ENCODE peak calls at places on chromosomes 11 and 22, in eight cellular contexts. O is effector memory CD8-positive, alpha-beta T cell; H is NCI-H1092 treated with DMSO at 0.1 percent for 48 hours; Y is AG10803; P is activated T-cell treated with anti-CD3 and anti-CD28 coated beads for 48 hours; V is mucosa of descending colon; M is astrocyte of the cerebellum; I is Caco-2. Q is an unnamed sample.

GRCh38 chr11:75560644-75561043 is 1.4 kb upstream of the SERPINH1 start:
- DNase-seq in O (no peak), H (no peak), Y (peak; percentile 68), P (no peak), V (no peak), M (no peak), I (no peak), Q (no peak)

GRCh38 chr11:68352591-68352990 is 40.2 kb downstream of the LRP5 start:
- DNase-seq in O (no peak), H (no peak), Y (no peak), P (no peak), V (no peak), M (no peak), I (no peak), Q (no peak)

GRCh38 chr11:128716661-128717210 is 22.9 kb downstream of the FLI1 start:
- DNase-seq in O (no peak), H (no peak), Y (no peak), P (no peak), V (no peak), M (no peak), I (no peak), Q (no peak)

GRCh38 chr22:37240240-37240940 is 3.7 kb downstream of the RAC2 start:
- DNase-seq in O (no peak), H (no peak), Y (no peak), P (no peak), V (no peak), M (no peak), I (no peak), Q (no peak)

GRCh38 chr11:64285885-64286800 is 495 bp downstream of the GPR137 start:
- DNase-seq in O (no peak), H (peak; percentile 75), Y (no peak), P (no peak), V (peak; percentile 55), M (no peak), I (peak; percentile 41), Q (no peak)

GRCh38 chr22:26295583-26296126 is 126.4 kb downstream of the SEZ6L start:
- DNase-seq in O (no peak), H (no peak), Y (peak; percentile 13), P (no peak), V (no peak), M (no peak), I (no peak), Q (no peak)

GRCh38 chr11:76283190-76283589 is 76.9 kb upstream of the WNT11 start:
- DNase-seq in O (no peak), H (peak; percentile 48), Y (no peak), P (no peak), V (no peak), M (no peak), I (no peak), Q (no peak)

GRCh38 chr11:66857927-66858185 is 992 bp downstream of the LRFN4 start:
- DNase-seq in O (no peak), H (no peak), Y (no peak), P (no peak), V (no peak), M (no peak), I (no peak), Q (no peak)

GRCh38 chr11:61082161-61082870 is 20.0 kb upstream of the CD5 start:
- DNase-seq in O (no peak), H (no peak), Y (no peak), P (no peak), V (peak; percentile 32), M (no peak), I (no peak), Q (no peak)

GRCh38 chr11:125072961-125073590 is 10.0 kb downstream of the SLC37A2 start:
- DNase-seq in O (no peak), H (no peak), Y (no peak), P (no peak), V (no peak), M (no peak), I (no peak), Q (no peak)

GRCh38 chr22:46072030-46072881 is 78.1 kb upstream of the PPARA start:
- DNase-seq in O (no peak), H (no peak), Y (peak; percentile 53), P (peak; percentile 56), V (peak; percentile 82), M (no peak), I (peak; percentile 59), Q (no peak)

GRCh38 chr11:14463623-14464022 is 36.0 kb downstream of the COPB1 start:
- DNase-seq in O (no peak), H (no peak), Y (no peak), P (no peak), V (no peak), M (no peak), I (no peak), Q (no peak)

GRCh38 chr22:35995772-35996171 is 32.9 kb downstream of the RBFOX2 start:
- DNase-seq in O (no peak), H (no peak), Y (peak; percentile 97), P (no peak), V (peak; percentile 71), M (peak; percentile 95), I (no peak), Q (peak; percentile 71)

GRCh38 chr11:76654310-76654851 is 16.2 kb downstream of the LRRC32 start:
- DNase-seq in O (no peak), H (no peak), Y (peak; percentile 78), P (no peak), V (peak; percentile 53), M (peak; percentile 57), I (no peak), Q (no peak)

GRCh38 chr11:133966924-133967598 is 10.3 kb upstream of the IGSF9B start:
- DNase-seq in O (peak; percentile 51), H (no peak), Y (no peak), P (peak; percentile 76), V (peak; percentile 51), M (no peak), I (peak; percentile 26), Q (no peak)

GRCh38 chr11:103877221-103877620 is 159.2 kb upstream of the DDI1 start:
- DNase-seq in O (no peak), H (no peak), Y (peak; percentile 26), P (no peak), V (no peak), M (no peak), I (peak; percentile 33), Q (no peak)

GRCh38 chr11:75896843-75897419 is 81.9 kb downstream of the UVRAG start:
- DNase-seq in O (no peak), H (peak; percentile 69), Y (peak; percentile 56), P (no peak), V (no peak), M (peak; percentile 37), I (peak; percentile 56), Q (peak; percentile 19)

GRCh38 chr11:9601041-9601875 is 27.8 kb downstream of the WEE1 start:
- DNase-seq in O (peak; percentile 56), H (no peak), Y (peak; percentile 59), P (peak; percentile 58), V (peak; percentile 57), M (peak; percentile 45), I (no peak), Q (peak; percentile 94)

GRCh38 chr11:128421577-128421976 is 165.8 kb downstream of the ETS1 start:
- DNase-seq in O (no peak), H (no peak), Y (peak; percentile 40), P (no peak), V (no peak), M (no peak), I (no peak), Q (no peak)

GRCh38 chr11:2186669-2187266 is 15.2 kb upstream of the TH start:
- DNase-seq in O (peak; percentile 42), H (peak; percentile 86), Y (peak; percentile 4), P (peak; percentile 31), V (peak; percentile 48), M (no peak), I (peak; percentile 71), Q (no peak)

GRCh38 chr22:27879923-27880322 is 39.1 kb downstream of the PITPNB start:
- DNase-seq in O (no peak), H (peak; percentile 19), Y (peak; percentile 54), P (no peak), V (no peak), M (peak; percentile 34), I (peak; percentile 59), Q (no peak)

GRCh38 chr11:78418584-78419211 is 1.1 kb upstream of the GAB2 start:
- DNase-seq in O (no peak), H (peak; percentile 42), Y (no peak), P (no peak), V (no peak), M (no peak), I (no peak), Q (no peak)

GRCh38 chr11:121651267-121651625 is 198.5 kb upstream of the SORL1-AS1 start:
- DNase-seq in O (no peak), H (no peak), Y (no peak), P (no peak), V (no peak), M (no peak), I (no peak), Q (no peak)

GRCh38 chr11:102666331-102666957 is 39.1 kb downstream of the MMP27 start:
- DNase-seq in O (no peak), H (peak; percentile 25), Y (peak; percentile 55), P (no peak), V (peak; percentile 28), M (peak; percentile 15), I (peak; percentile 68), Q (peak; percentile 11)

GRCh38 chr11:32402836-32403235 is 32.5 kb downstream of the WT1 start:
- DNase-seq in O (no peak), H (no peak), Y (no peak), P (no peak), V (no peak), M (no peak), I (no peak), Q (no peak)

GRCh38 chr11:57763568-57763967 is 2.0 kb downstream of the CTNND1 start:
- DNase-seq in O (no peak), H (no peak), Y (peak; percentile 47), P (no peak), V (peak; percentile 48), M (no peak), I (peak; percentile 53), Q (no peak)

GRCh38 chr11:3203221-3204043 is 15.2 kb downstream of the MRGPRG start:
- DNase-seq in O (no peak), H (no peak), Y (no peak), P (no peak), V (no peak), M (no peak), I (no peak), Q (no peak)

GRCh38 chr11:17343907-17344306 is 7.7 kb upstream of the NCR3LG1 start:
- DNase-seq in O (no peak), H (no peak), Y (peak; percentile 72), P (peak; percentile 27), V (no peak), M (peak; percentile 44), I (no peak), Q (peak; percentile 78)

GRCh38 chr11:94599510-94599909 is 32.3 kb downstream of the PIWIL4 start:
- DNase-seq in O (no peak), H (no peak), Y (no peak), P (no peak), V (no peak), M (no peak), I (no peak), Q (no peak)

GRCh38 chr11:66561178-66561974 is 7.0 kb downstream of the CTSF start:
- DNase-seq in O (no peak), H (no peak), Y (no peak), P (no peak), V (no peak), M (no peak), I (no peak), Q (no peak)

GRCh38 chr22:19103881-19104821 is 18.1 kb downstream of the DGCR2 start:
- DNase-seq in O (no peak), H (peak; percentile 13), Y (peak; percentile 56), P (no peak), V (no peak), M (peak; percentile 42), I (no peak), Q (no peak)

GRCh38 chr11:26028294-26028954 is 303.5 kb upstream of the ANO3 start:
- DNase-seq in O (no peak), H (no peak), Y (peak; percentile 54), P (no peak), V (no peak), M (no peak), I (no peak), Q (peak; percentile 34)

Q was measured in non-pigmented ciliary epithelial cell.